ENCODE peak calls at places on chromosomes 7 and 10, in six cellular contexts. P, R, O, L, A and E are unnamed samples.

GRCh38 chr10:68878463-68878862 is 22.7 kb upstream of the DDX50 start:
- DNase-seq in P (peak), R (no peak), O (no peak), L (no peak), A (no peak), E (no peak)

GRCh38 chr10:88152720-88153119 is 289.3 kb downstream of the PTEN start:
- DNase-seq in P (no peak), R (no peak), O (peak), L (no peak), A (peak), E (peak)

GRCh38 chr7:114345494-114345893 is 69.1 kb upstream of the FOXP2 start:
- DNase-seq in P (no peak), R (no peak), O (no peak), L (no peak), A (peak), E (peak)

GRCh38 chr10:116621934-116622655 is 1.3 kb downstream of the PNLIPRP2 start:
- DNase-seq in P (no peak), R (no peak), O (no peak), L (no peak), A (no peak), E (no peak)

GRCh38 chr10:123888751-123889150 is 2.9 kb downstream of the CPXM2 start:
- DNase-seq in P (no peak), R (no peak), O (no peak), L (no peak), A (no peak), E (no peak)

GRCh38 chr10:1243486-1244182 is 187.4 kb downstream of the WDR37 start:
- DNase-seq in P (no peak), R (peak), O (no peak), L (peak), A (no peak), E (no peak)

GRCh38 chr10:10315989-10316388 is 701.7 kb upstream of the CELF2 start:
- DNase-seq in P (no peak), R (no peak), O (no peak), L (no peak), A (no peak), E (no peak)

GRCh38 chr7:25118048-25118753 is 6.9 kb downstream of the CYCS start:
- DNase-seq in P (no peak), R (no peak), O (no peak), L (no peak), A (no peak), E (no peak)

GRCh38 chr7:69738396-69738889 is 140.2 kb downstream of the AUTS2 start:
- DNase-seq in P (no peak), R (peak), O (no peak), L (no peak), A (peak), E (no peak)

GRCh38 chr7:106731637-106732036 is 70.7 kb upstream of the CCDC71L start:
- DNase-seq in P (no peak), R (peak), O (no peak), L (no peak), A (peak), E (no peak)

GRCh38 chr10:62014510-62014909 is 113.0 kb downstream of the ARID5B start:
- DNase-seq in P (no peak), R (no peak), O (no peak), L (no peak), A (no peak), E (no peak)

GRCh38 chr10:105969884-105970377 is 1194.6 kb downstream of the SORCS1 start:
- DNase-seq in P (no peak), R (no peak), O (no peak), L (no peak), A (no peak), E (no peak)

GRCh38 chr10:82150123-82150900 is 275.3 kb downstream of the NRG3 start:
- DNase-seq in P (no peak), R (peak), O (no peak), L (no peak), A (no peak), E (no peak)

GRCh38 chr7:77727936-77728701 is 31.9 kb downstream of the RSBN1L start:
- DNase-seq in P (peak), R (peak), O (no peak), L (peak), A (peak), E (peak)

GRCh38 chr10:72043016-72043834 is 45.1 kb downstream of the SPOCK2 start:
- DNase-seq in P (no peak), R (no peak), O (no peak), L (no peak), A (no peak), E (no peak)

GRCh38 chr10:22958338-22958737 is 30.5 kb downstream of the ARMC3 start:
- DNase-seq in P (no peak), R (no peak), O (no peak), L (no peak), A (no peak), E (peak)

GRCh38 chr10:36366843-36367242 is 724.7 kb upstream of the FZD8 start:
- DNase-seq in P (no peak), R (no peak), O (no peak), L (no peak), A (no peak), E (no peak)

GRCh38 chr7:14690075-14690474 is 212.5 kb downstream of the DGKB start:
- DNase-seq in P (no peak), R (no peak), O (no peak), L (no peak), A (no peak), E (no peak)

GRCh38 chr10:65838811-65839210 is 1087.0 kb upstream of the LRRTM3 start:
- DNase-seq in P (no peak), R (no peak), O (no peak), L (no peak), A (no peak), E (no peak)

GRCh38 chr7:74063223-74063641 is 20.4 kb upstream of the LIMK1 start:
- DNase-seq in P (no peak), R (no peak), O (no peak), L (no peak), A (no peak), E (no peak)

GRCh38 chr7:100574362-100575205 is 884 bp upstream of the SAP25 start:
- DNase-seq in P (no peak), R (no peak), O (no peak), L (no peak), A (no peak), E (no peak)

GRCh38 chr10:82162549-82163210 is 287.7 kb downstream of the NRG3 start:
- DNase-seq in P (no peak), R (no peak), O (no peak), L (no peak), A (no peak), E (no peak)

GRCh38 chr7:20532841-20533240 is 82.6 kb upstream of the ABCB5 start:
- DNase-seq in P (no peak), R (no peak), O (no peak), L (no peak), A (no peak), E (peak)

GRCh38 chr10:8586504-8586903 is 532.0 kb downstream of the GATA3 start:
- DNase-seq in P (no peak), R (no peak), O (no peak), L (no peak), A (no peak), E (no peak)

GRCh38 chr7:121069346-121070100 is 81.0 kb downstream of the CPED1 start:
- DNase-seq in P (no peak), R (no peak), O (no peak), L (peak), A (peak), E (peak)

GRCh38 chr7:151429555-151430331 is 10.2 kb downstream of the CRYGN start:
- DNase-seq in P (no peak), R (no peak), O (no peak), L (no peak), A (no peak), E (peak)

GRCh38 chr10:69652857-69653199 is 22.8 kb downstream of the FAM241B start:
- DNase-seq in P (no peak), R (no peak), O (no peak), L (no peak), A (no peak), E (no peak)

GRCh38 chr7:64887756-64888508 is 15.1 kb upstream of the ZNF273 start:
- DNase-seq in P (peak), R (peak), O (no peak), L (no peak), A (no peak), E (no peak)

GRCh38 chr10:22345301-22346086 is at the start of gene SPAG6:
- DNase-seq in P (no peak), R (peak), O (no peak), L (no peak), A (no peak), E (peak)

GRCh38 chr10:64115913-64116643 is 594.9 kb downstream of the REEP3 start:
- DNase-seq in P (no peak), R (peak), O (no peak), L (no peak), A (peak), E (peak)

GRCh38 chr7:127943541-127944521 is 87.4 kb downstream of the LRRC4 start:
- DNase-seq in P (no peak), R (peak), O (no peak), L (no peak), A (peak), E (peak)

GRCh38 chr7:4093035-4093434 is 589.1 kb upstream of the FOXK1 start:
- DNase-seq in P (no peak), R (no peak), O (no peak), L (no peak), A (no peak), E (no peak)

GRCh38 chr7:102321351-102322201 is 34.7 kb downstream of the SPDYE6 start:
- DNase-seq in P (no peak), R (peak), O (no peak), L (peak), A (no peak), E (peak)

GRCh38 chr7:49398236-49398635 is 375.2 kb upstream of the VWC2 start:
- DNase-seq in P (no peak), R (no peak), O (no peak), L (no peak), A (no peak), E (no peak)

GRCh38 chr10:42975558-42976352 is 101.1 kb upstream of the RET start:
- DNase-seq in P (peak), R (no peak), O (peak), L (peak), A (no peak), E (no peak)

DNA sequence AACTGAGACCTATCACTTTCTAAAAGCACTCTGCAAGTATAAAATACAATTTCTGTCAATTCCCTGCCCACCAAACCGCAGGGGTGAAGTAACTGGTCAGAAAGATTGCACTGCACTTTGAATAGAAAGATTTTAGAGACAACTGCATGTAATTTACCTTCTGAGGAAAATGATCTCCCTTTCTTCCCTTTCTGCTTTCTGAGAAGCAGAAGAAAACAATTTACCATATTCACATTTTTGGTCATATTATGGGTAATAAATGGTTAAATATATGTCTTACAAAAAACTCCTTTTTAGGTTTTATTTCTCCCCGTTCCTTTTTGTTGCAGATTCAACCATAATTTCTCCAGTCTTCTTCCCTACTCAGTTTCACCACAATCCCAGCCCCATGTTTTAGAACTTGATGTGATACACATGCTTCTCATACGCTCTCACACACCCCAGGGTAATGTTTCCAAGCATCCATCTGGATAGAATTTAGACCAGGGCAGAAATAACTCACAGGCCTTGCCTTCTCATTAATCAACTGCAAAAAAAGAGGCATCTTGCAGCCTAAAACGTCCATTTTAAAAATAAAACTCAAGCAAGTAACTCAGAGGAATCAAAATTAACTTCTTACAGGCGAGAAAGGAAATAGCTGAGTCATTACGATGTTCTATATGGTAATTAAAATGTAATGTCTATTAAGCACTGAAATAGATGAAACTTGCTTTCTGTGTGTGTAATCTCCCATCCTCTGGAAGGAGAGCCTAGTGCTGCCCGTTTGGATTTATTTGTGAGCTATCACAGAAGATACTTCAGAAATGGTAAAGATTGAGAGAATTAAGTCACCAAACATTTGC is 127.1 kb upstream of the RSU1 start:
- DNase-seq in P (no peak), R (no peak), O (no peak), L (no peak), A (peak), E (peak)
- H3K9ac ChIP-seq in P (no peak), R (no peak), O (no peak), L (no peak), A (peak), E (peak)

GRCh38 chr10:99540339-99540672 is 7.6 kb downstream of the NKX2-3 start:
- DNase-seq in P (no peak), R (peak), O (no peak), L (no peak), A (no peak), E (no peak)

GRCh38 chr10:99538287-99538917 is 5.7 kb downstream of the NKX2-3 start:
- DNase-seq in P (no peak), R (no peak), O (no peak), L (no peak), A (no peak), E (no peak)

GRCh38 chr10:99539120-99539519 is 6.4 kb downstream of the NKX2-3 start:
- DNase-seq in P (no peak), R (no peak), O (no peak), L (no peak), A (no peak), E (no peak)

GRCh38 chr10:99539820-99540219 is 7.1 kb downstream of the NKX2-3 start:
- DNase-seq in P (no peak), R (no peak), O (no peak), L (no peak), A (no peak), E (no peak)

GRCh38 chr10:99540673-99541531 is 8.2 kb downstream of the NKX2-3 start:
- DNase-seq in P (no peak), R (peak), O (no peak), L (no peak), A (no peak), E (no peak)
- TF ChIP-seq EZH2 in P (peak), R (peak), O (no peak), L (no peak), A (peak), E (peak)

GRCh38 chr10:119306964-119307363 is 99.6 kb downstream of the GRK5 start:
- DNase-seq in P (no peak), R (no peak), O (no peak), L (no peak), A (no peak), E (peak)

GRCh38 chr10:119308089-119308488 is 100.7 kb downstream of the GRK5 start:
- DNase-seq in P (no peak), R (no peak), O (no peak), L (no peak), A (no peak), E (no peak)

GRCh38 chr10:119305860-119306513 is 98.6 kb downstream of the GRK5 start:
- DNase-seq in P (no peak), R (no peak), O (peak), L (peak), A (peak), E (peak)

GRCh38 chr10:119304541-119304940 is 97.2 kb downstream of the GRK5 start:
- DNase-seq in P (no peak), R (no peak), O (no peak), L (no peak), A (no peak), E (no peak)

DNA sequence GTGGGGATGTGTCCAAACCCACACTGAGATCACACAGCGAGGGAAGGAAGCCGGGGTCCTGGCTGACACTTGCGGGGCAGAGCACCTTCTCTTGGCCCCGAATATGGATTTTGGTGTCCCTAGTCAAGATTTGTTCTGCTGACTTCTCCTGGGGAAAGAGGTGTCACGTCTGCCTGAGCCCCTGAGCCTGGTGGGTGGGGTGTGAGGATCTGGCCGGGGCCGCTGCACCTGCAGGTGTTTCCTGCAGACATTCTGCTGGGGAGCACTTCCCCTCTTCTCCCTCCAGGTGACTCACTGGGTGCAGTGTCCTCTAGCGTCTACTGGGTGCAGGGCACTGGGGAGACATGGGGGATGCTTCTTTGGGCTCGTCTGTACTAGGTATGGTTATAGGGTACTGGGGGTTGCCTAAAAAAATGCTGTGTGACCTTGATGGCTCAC is 99.2 kb downstream of the GRK5 start:
- DNase-seq in P (no peak), R (no peak), O (no peak), L (peak), A (no peak), E (peak)
- H3K4me2 ChIP-seq in P (no peak), R (no peak), O (peak), L (peak), A (no peak), E (peak)

GRCh38 chr10:133388973-133389818 is 4.8 kb upstream of the MTG1 start:
- DNase-seq in P (no peak), R (no peak), O (no peak), L (peak), A (no peak), E (no peak)

GRCh38 chr10:133390597-133391248 is 3.2 kb upstream of the MTG1 start:
- DNase-seq in P (no peak), R (no peak), O (no peak), L (no peak), A (no peak), E (no peak)

GRCh38 chr10:133391249-133391635 is 2.7 kb upstream of the MTG1 start:
- DNase-seq in P (no peak), R (no peak), O (no peak), L (no peak), A (no peak), E (no peak)

GRCh38 chr10:133385214-133385613 is 6.2 kb downstream of the PAOX start:
- DNase-seq in P (no peak), R (no peak), O (no peak), L (no peak), A (no peak), E (no peak)

GRCh38 chr10:133388265-133388972 is 5.5 kb upstream of the MTG1 start:
- DNase-seq in P (peak), R (no peak), O (no peak), L (no peak), A (no peak), E (no peak)
- H3K9ac ChIP-seq in P (no peak), R (no peak), O (no peak), L (peak), A (no peak), E (no peak)

GRCh38 chr7:129434172-129434845 is at the start of gene STRIP2:
- DNase-seq in P (peak), R (peak), O (peak), L (peak), A (peak), E (peak)
- TF ChIP-seq EZH2 in P (no peak), R (peak), O (no peak), L (no peak), A (no peak), E (no peak)

GRCh38 chr7:159040912-159041711 is 103.6 kb downstream of the VIPR2 start:
- DNase-seq in P (no peak), R (no peak), O (no peak), L (no peak), A (no peak), E (no peak)

GRCh38 chr7:159042084-159042483 is 102.6 kb downstream of the VIPR2 start:
- DNase-seq in P (no peak), R (no peak), O (no peak), L (no peak), A (no peak), E (no peak)

GRCh38 chr7:159040146-159040545 is 104.5 kb downstream of the VIPR2 start:
- DNase-seq in P (no peak), R (no peak), O (no peak), L (no peak), A (no peak), E (no peak)

GRCh38 chr7:159039716-159040115 is 105.0 kb downstream of the VIPR2 start:
- DNase-seq in P (no peak), R (no peak), O (no peak), L (no peak), A (no peak), E (no peak)

DNA sequence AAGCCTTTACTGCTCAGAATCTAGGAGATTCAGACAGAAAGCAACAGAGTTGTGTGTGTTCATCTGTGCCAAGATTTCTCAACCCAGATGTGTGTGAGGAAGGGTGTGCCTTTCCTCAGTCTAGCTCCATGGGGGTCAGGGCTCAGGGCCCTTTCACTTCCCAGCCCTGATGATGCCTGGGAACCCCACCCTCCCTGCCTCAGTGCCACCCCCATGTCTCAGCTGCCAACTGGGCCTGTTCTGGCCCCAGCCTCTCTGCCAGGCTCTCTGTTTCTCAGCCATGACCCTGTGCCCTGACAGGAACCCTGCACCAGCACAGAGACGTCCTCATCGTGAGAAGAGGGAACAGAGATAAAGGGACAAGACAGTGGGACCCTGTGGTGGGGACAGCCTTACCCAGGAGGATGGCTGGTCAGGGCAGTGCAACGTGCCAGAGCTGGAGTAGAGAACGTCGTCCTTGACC is 102.0 kb downstream of the VIPR2 start:
- DNase-seq in P (no peak), R (no peak), O (no peak), L (no peak), A (no peak), E (no peak)
- H3K4me2 ChIP-seq in P (no peak), R (no peak), O (no peak), L (no peak), A (no peak), E (no peak)

GRCh38 chr10:93124580-93125318 is 51.1 kb downstream of the CYP26A1 start:
- DNase-seq in P (no peak), R (no peak), O (no peak), L (no peak), A (no peak), E (no peak)
- H3K9ac ChIP-seq in P (no peak), R (no peak), O (no peak), L (no peak), A (no peak), E (no peak)

DNA sequence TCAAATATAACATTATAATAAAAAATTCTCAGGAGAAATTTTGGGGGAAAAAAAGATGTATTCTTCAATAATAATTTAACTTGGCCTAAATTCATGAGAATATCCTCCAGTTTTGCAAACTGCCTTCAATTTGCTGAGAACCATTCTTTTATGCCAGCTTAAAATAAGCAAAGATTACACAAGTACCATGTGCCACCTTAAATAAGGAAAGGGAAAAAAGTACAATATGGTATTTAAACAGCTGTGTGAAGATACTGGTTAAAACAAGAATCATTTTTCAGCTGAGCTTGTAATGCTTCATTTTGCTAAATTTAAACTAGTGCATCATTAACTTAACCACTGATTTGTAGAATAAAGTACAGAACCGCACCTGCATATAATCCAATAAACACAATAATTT is 217.8 kb downstream of the LRRN3 start:
- DNase-seq in P (no peak), R (no peak), O (no peak), L (no peak), A (no peak), E (no peak)
- TF ChIP-seq EZH2 in P (no peak), R (no peak), O (no peak), L (no peak), A (no peak), E (no peak)